ENCODE peak calls at places on chromosomes 6 and 20, in four cellular contexts. One of them, this sample, is unnamed.

GRCh38 chr6:89357390-89357789 is 4.9 kb upstream of the UBE2J1 start:
- DNase-seq in PC-3: no peak
- DNase-seq in OCI-LY7: peak; percentile 95
- DNase-seq in neural progenitor cell: no peak
- DNase-seq in this sample: no peak

GRCh38 chr20:33812673-33813462 is 1.7 kb downstream of the CHMP4B start:
- DNase-seq in neural progenitor cell: peak; percentile 58
- DNase-seq in PC-3: peak; percentile 28
- DNase-seq in OCI-LY7: no peak
- DNase-seq in this sample: peak; percentile 60

GRCh38 chr6:92701425-92702096 is 717.8 kb downstream of the EPHA7 start:
- DNase-seq in OCI-LY7: no peak
- DNase-seq in neural progenitor cell: no peak
- DNase-seq in PC-3: no peak
- DNase-seq in this sample: peak; percentile 8

GRCh38 chr20:31836853-31837608 is 8.4 kb downstream of the FOXS1 start:
- DNase-seq in PC-3: no peak
- DNase-seq in OCI-LY7: no peak
- DNase-seq in neural progenitor cell: peak; percentile 49
- DNase-seq in this sample: no peak

GRCh38 chr20:57996936-57997629 is 231.4 kb downstream of the ANKRD60 start:
- DNase-seq in neural progenitor cell: no peak
- DNase-seq in OCI-LY7: no peak
- DNase-seq in PC-3: peak; percentile 87
- DNase-seq in this sample: no peak

GRCh38 chr20:62897666-62898065 is 28.6 kb downstream of the DIDO1 start:
- DNase-seq in PC-3: no peak
- DNase-seq in OCI-LY7: no peak
- DNase-seq in neural progenitor cell: no peak
- DNase-seq in this sample: no peak

GRCh38 chr6:158752613-158753012 is 66.6 kb downstream of the EZR start:
- DNase-seq in neural progenitor cell: peak; percentile 19
- DNase-seq in OCI-LY7: peak; percentile 58
- DNase-seq in PC-3: no peak
- DNase-seq in this sample: peak; percentile 48

GRCh38 chr20:11248691-11249178 is 574.9 kb upstream of the JAG1 start:
- DNase-seq in OCI-LY7: no peak
- DNase-seq in neural progenitor cell: peak; percentile 88
- DNase-seq in PC-3: no peak
- DNase-seq in this sample: no peak

GRCh38 chr6:31308050-31308844 is 36.4 kb upstream of the HLA-C start:
- DNase-seq in neural progenitor cell: peak; percentile 10
- DNase-seq in OCI-LY7: peak; percentile 25
- DNase-seq in PC-3: no peak
- DNase-seq in this sample: peak; percentile 88

GRCh38 chr6:52417675-52418111 is 2.4 kb upstream of the EFHC1 start:
- DNase-seq in neural progenitor cell: no peak
- DNase-seq in PC-3: peak; percentile 60
- DNase-seq in OCI-LY7: no peak
- DNase-seq in this sample: no peak

GRCh38 chr20:14493408-14493807 is 156.0 kb upstream of the FLRT3 start:
- DNase-seq in PC-3: no peak
- DNase-seq in neural progenitor cell: no peak
- DNase-seq in OCI-LY7: no peak
- DNase-seq in this sample: no peak

GRCh38 chr20:50586531-50587232 is 76.5 kb downstream of the PTPN1 start:
- DNase-seq in PC-3: no peak
- DNase-seq in neural progenitor cell: no peak
- DNase-seq in OCI-LY7: no peak
- DNase-seq in this sample: no peak

GRCh38 chr6:132140150-132140549 is 189.0 kb upstream of the CCN2 start:
- DNase-seq in PC-3: no peak
- DNase-seq in OCI-LY7: no peak
- DNase-seq in neural progenitor cell: no peak
- DNase-seq in this sample: no peak

GRCh38 chr6:129766959-129767728 is 57.2 kb upstream of the ARHGAP18 start:
- DNase-seq in neural progenitor cell: peak; percentile 90
- DNase-seq in PC-3: peak; percentile 28
- DNase-seq in OCI-LY7: no peak
- DNase-seq in this sample: peak; percentile 77

GRCh38 chr6:107114213-107114871 is 973 bp downstream of the BEND3 start:
- DNase-seq in OCI-LY7: peak; percentile 91
- DNase-seq in neural progenitor cell: peak; percentile 94
- DNase-seq in PC-3: peak; percentile 81
- DNase-seq in this sample: peak; percentile 82

GRCh38 chr20:58070664-58071499 is 157.6 kb downstream of the ANKRD60 start:
- DNase-seq in OCI-LY7: no peak
- DNase-seq in PC-3: no peak
- DNase-seq in neural progenitor cell: no peak
- DNase-seq in this sample: no peak

GRCh38 chr6:44096615-44097014 is 30.6 kb downstream of the MRPL14 start:
- DNase-seq in PC-3: peak; percentile 89
- DNase-seq in neural progenitor cell: peak; percentile 76
- DNase-seq in OCI-LY7: peak; percentile 85
- DNase-seq in this sample: peak; percentile 74

GRCh38 chr6:56864171-56864616 is 90.7 kb upstream of the BEND6 start:
- DNase-seq in OCI-LY7: no peak
- DNase-seq in neural progenitor cell: no peak
- DNase-seq in PC-3: peak; percentile 75
- DNase-seq in this sample: no peak

GRCh38 chr6:48476257-48476656 is 365.3 kb upstream of the PTCHD4 start:
- DNase-seq in PC-3: peak; percentile 41
- DNase-seq in neural progenitor cell: peak; percentile 52
- DNase-seq in OCI-LY7: no peak
- DNase-seq in this sample: peak; percentile 61

GRCh38 chr6:163585932-163586437 is 171.5 kb downstream of the QKI start:
- DNase-seq in PC-3: peak; percentile 74
- DNase-seq in neural progenitor cell: no peak
- DNase-seq in OCI-LY7: no peak
- DNase-seq in this sample: no peak

GRCh38 chr6:148866657-148867268 is 119.9 kb downstream of the UST start:
- DNase-seq in neural progenitor cell: no peak
- DNase-seq in PC-3: no peak
- DNase-seq in OCI-LY7: peak; percentile 4
- DNase-seq in this sample: no peak

GRCh38 chr6:52407467-52407866 is 12.7 kb upstream of the EFHC1 start:
- DNase-seq in OCI-LY7: peak; percentile 80
- DNase-seq in PC-3: peak; percentile 79
- DNase-seq in neural progenitor cell: peak; percentile 77
- DNase-seq in this sample: peak; percentile 75

GRCh38 chr20:47125553-47126373 is 230.7 kb downstream of the ZMYND8 start:
- DNase-seq in PC-3: no peak
- DNase-seq in neural progenitor cell: peak; percentile 79
- DNase-seq in OCI-LY7: no peak
- DNase-seq in this sample: peak; percentile 41

GRCh38 chr6:16991981-16992629 is 109.7 kb upstream of the STMND1 start:
- DNase-seq in PC-3: no peak
- DNase-seq in neural progenitor cell: no peak
- DNase-seq in OCI-LY7: no peak
- DNase-seq in this sample: no peak

GRCh38 chr20:17747431-17747846 is 47.7 kb downstream of the BANF2 start:
- DNase-seq in neural progenitor cell: no peak
- DNase-seq in PC-3: peak; percentile 89
- DNase-seq in OCI-LY7: no peak
- DNase-seq in this sample: no peak

GRCh38 chr6:15389759-15390723 is 144.2 kb downstream of the JARID2 start:
- DNase-seq in PC-3: peak; percentile 49
- DNase-seq in OCI-LY7: peak; percentile 69
- DNase-seq in neural progenitor cell: peak; percentile 87
- DNase-seq in this sample: peak; percentile 80

GRCh38 chr20:57814529-57814928 is 104.7 kb upstream of the PMEPA1 start:
- DNase-seq in PC-3: no peak
- DNase-seq in OCI-LY7: no peak
- DNase-seq in neural progenitor cell: no peak
- DNase-seq in this sample: no peak

GRCh38 chr6:134602123-134602522 is 284.2 kb upstream of the SGK1 start:
- DNase-seq in neural progenitor cell: no peak
- DNase-seq in OCI-LY7: no peak
- DNase-seq in PC-3: no peak
- DNase-seq in this sample: no peak

GRCh38 chr6:149015224-149015876 is 268.5 kb downstream of the UST start:
- DNase-seq in OCI-LY7: no peak
- DNase-seq in neural progenitor cell: no peak
- DNase-seq in PC-3: peak; percentile 27
- DNase-seq in this sample: no peak

GRCh38 chr6:3991941-3992340 is 87.0 kb downstream of the FAM217A start:
- DNase-seq in PC-3: no peak
- DNase-seq in OCI-LY7: no peak
- DNase-seq in neural progenitor cell: no peak
- DNase-seq in this sample: no peak

GRCh38 chr6:22445946-22446345 is 123.4 kb upstream of the HDGFL1 start:
- DNase-seq in PC-3: no peak
- DNase-seq in OCI-LY7: no peak
- DNase-seq in neural progenitor cell: no peak
- DNase-seq in this sample: no peak

GRCh38 chr20:47466704-47467459 is 34.8 kb upstream of the NCOA3 start:
- DNase-seq in PC-3: no peak
- DNase-seq in OCI-LY7: peak; percentile 79
- DNase-seq in neural progenitor cell: no peak
- DNase-seq in this sample: no peak

GRCh38 chr6:148438593-148438992 is 96.0 kb downstream of the SASH1 start:
- DNase-seq in OCI-LY7: no peak
- DNase-seq in PC-3: no peak
- DNase-seq in neural progenitor cell: no peak
- DNase-seq in this sample: no peak

GRCh38 chr6:170046786-170047626 is 243.9 kb downstream of the DLL1 start:
- DNase-seq in neural progenitor cell: no peak
- DNase-seq in OCI-LY7: no peak
- DNase-seq in PC-3: no peak
- DNase-seq in this sample: no peak

DNA sequence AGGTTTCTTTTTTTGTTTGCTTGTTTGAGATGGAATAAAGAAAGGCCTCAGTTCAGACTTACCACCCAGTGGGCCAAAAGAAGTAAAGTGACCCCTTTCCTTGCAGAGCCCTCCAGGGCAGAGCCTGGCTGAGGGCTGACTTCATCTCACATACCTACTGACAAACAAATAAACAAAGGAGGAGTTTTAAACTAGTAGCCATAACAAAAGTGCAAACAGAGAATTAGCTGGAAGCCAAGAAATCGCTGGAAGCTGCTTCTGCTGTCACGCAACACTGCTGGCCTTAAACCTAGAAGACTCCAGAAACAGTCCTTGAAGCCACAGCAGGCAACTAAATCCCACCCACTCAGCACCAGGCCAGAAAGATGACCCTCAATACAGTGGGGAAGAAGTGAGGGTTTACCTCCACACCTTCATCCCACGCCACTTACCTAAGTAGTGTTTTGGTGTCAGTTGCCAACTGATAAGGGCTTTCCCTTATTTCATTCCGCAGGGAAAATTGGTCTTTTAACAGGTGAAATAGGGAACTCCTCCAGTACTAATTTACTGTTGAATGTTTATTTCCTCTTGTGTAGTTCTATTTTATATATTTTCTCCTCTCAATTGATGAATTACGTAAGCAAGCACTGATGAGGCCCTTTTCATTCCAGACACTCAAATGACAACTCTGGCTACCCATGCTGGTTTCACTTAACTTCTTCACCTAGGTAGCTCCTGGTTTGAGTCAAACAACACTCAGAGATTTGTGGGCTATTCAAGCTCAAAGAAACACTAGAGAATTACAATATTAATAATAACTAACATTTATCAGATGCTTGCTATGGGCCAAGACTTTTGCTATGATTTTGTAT is 46.2 kb downstream of the EDN1 start:
- DNase-seq in PC-3: no peak
- DNase-seq in neural progenitor cell: peak; percentile 23
- DNase-seq in OCI-LY7: no peak
- DNase-seq in this sample: no peak
- TF ChIP-seq EZH2phosphoT487 in PC-3: no peak
- TF ChIP-seq EZH2phosphoT487 in neural progenitor cell: no peak
- TF ChIP-seq EZH2phosphoT487 in OCI-LY7: no peak
- TF ChIP-seq EZH2phosphoT487 in this sample: no peak

GRCh38 chr20:36465109-36466080 is 75.9 kb upstream of the MYL9 start:
- DNase-seq in neural progenitor cell: peak; percentile 53
- DNase-seq in PC-3: peak; percentile 91
- DNase-seq in OCI-LY7: no peak
- DNase-seq in this sample: peak; percentile 59
- TF ChIP-seq CTCF in neural progenitor cell: no peak
- TF ChIP-seq CTCF in PC-3: no peak
- TF ChIP-seq CTCF in OCI-LY7: no peak
- TF ChIP-seq CTCF in this sample: no peak

DNA sequence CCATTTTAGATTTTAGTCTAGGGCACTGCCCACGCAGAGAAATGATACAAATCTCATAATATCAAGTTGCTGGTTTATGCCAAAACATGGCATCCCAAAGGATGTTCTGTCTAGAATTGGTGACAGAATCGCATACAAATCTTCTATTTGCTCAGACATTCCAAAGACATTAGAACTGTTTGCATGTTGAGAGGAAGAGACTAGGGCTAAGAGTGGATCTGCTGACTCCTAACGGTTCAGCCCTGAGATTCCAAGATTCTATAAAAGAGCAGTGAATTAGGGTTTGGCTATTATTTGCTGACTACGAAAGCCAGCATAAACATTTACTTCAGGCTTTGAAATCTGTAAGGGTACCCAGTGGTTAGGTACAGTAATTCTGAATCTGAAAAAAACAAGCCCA is 3.6 kb downstream of the EPB41L2 start:
- DNase-seq in PC-3: peak; percentile 75
- DNase-seq in OCI-LY7: no peak
- DNase-seq in neural progenitor cell: no peak
- DNase-seq in this sample: no peak
- H2AFZ ChIP-seq in PC-3: no peak overlapping the region
- H2AFZ ChIP-seq in OCI-LY7: no peak overlapping the region
- H2AFZ ChIP-seq in neural progenitor cell: no peak overlapping the region
- H2AFZ ChIP-seq in this sample: no peak overlapping the region

GRCh38 chr6:142942805-142943227 is 2.2 kb downstream of the HIVEP2 start:
- DNase-seq in neural progenitor cell: no peak
- DNase-seq in OCI-LY7: peak; percentile 67
- DNase-seq in PC-3: peak; percentile 75
- DNase-seq in this sample: no peak
- TF ChIP-seq EZH2phosphoT487 in neural progenitor cell: no peak
- TF ChIP-seq EZH2phosphoT487 in OCI-LY7: no peak
- TF ChIP-seq EZH2phosphoT487 in PC-3: no peak
- TF ChIP-seq EZH2phosphoT487 in this sample: no peak

GRCh38 chr20:44287272-44288097 is 23.5 kb downstream of the FITM2 start:
- DNase-seq in PC-3: no peak
- DNase-seq in neural progenitor cell: no peak
- DNase-seq in OCI-LY7: no peak
- DNase-seq in this sample: no peak

GRCh38 chr20:44284032-44284431 is 27.0 kb downstream of the FITM2 start:
- DNase-seq in PC-3: no peak
- DNase-seq in neural progenitor cell: no peak
- DNase-seq in OCI-LY7: no peak
- DNase-seq in this sample: no peak

GRCh38 chr20:44291754-44292153 is 19.2 kb downstream of the FITM2 start:
- DNase-seq in OCI-LY7: no peak
- DNase-seq in neural progenitor cell: no peak
- DNase-seq in PC-3: no peak
- DNase-seq in this sample: peak; percentile 22

GRCh38 chr20:44288252-44288651 is 22.8 kb downstream of the FITM2 start:
- DNase-seq in OCI-LY7: no peak
- DNase-seq in PC-3: no peak
- DNase-seq in neural progenitor cell: no peak
- DNase-seq in this sample: peak; percentile 49
- TF ChIP-seq CTCF in OCI-LY7: no peak
- TF ChIP-seq CTCF in PC-3: no peak
- TF ChIP-seq CTCF in neural progenitor cell: no peak
- TF ChIP-seq CTCF in this sample: peak; percentile 21